ENCODE peak calls at places on chromosomes 4 and X, in five cellular contexts. One of them, this sample, is unnamed.

GRCh38 chr4:93178279-93178678 is 650.3 kb upstream of the ATOH1 start:
- DNase-seq in iris pigment epithelial cell: peak
- DNase-seq in HepG2: no peak
- DNase-seq in AG08395: no peak
- DNase-seq in neuronal stem cell: no peak
- DNase-seq in this sample: no peak

GRCh38 chr4:133694416-133694815 is 507.2 kb downstream of the PABPC4L start:
- DNase-seq in iris pigment epithelial cell: peak
- DNase-seq in neuronal stem cell: no peak
- DNase-seq in HepG2: no peak
- DNase-seq in AG08395: no peak
- DNase-seq in this sample: no peak

GRCh38 chrX:134625315-134625718 is 33.0 kb downstream of the PLAC1 start:
- DNase-seq in AG08395: peak
- DNase-seq in iris pigment epithelial cell: no peak
- DNase-seq in HepG2: no peak
- DNase-seq in neuronal stem cell: no peak
- DNase-seq in this sample: peak

GRCh38 chr4:25320374-25321172 is 8.0 kb downstream of the ZCCHC4 start:
- DNase-seq in iris pigment epithelial cell: peak
- DNase-seq in AG08395: peak
- DNase-seq in HepG2: no peak
- DNase-seq in neuronal stem cell: no peak
- DNase-seq in this sample: no peak

GRCh38 chr4:32847466-32847865 is 2127.3 kb downstream of the PCDH7 start:
- DNase-seq in AG08395: no peak
- DNase-seq in neuronal stem cell: peak
- DNase-seq in HepG2: no peak
- DNase-seq in iris pigment epithelial cell: peak
- DNase-seq in this sample: no peak

GRCh38 chrX:153765138-153766079 is 1.4 kb downstream of the PLXNB3 start:
- DNase-seq in HepG2: peak
- DNase-seq in iris pigment epithelial cell: no peak
- DNase-seq in neuronal stem cell: no peak
- DNase-seq in AG08395: no peak
- DNase-seq in this sample: peak

GRCh38 chr4:170610464-170610863 is 520.7 kb upstream of the AADAT start:
- DNase-seq in iris pigment epithelial cell: no peak
- DNase-seq in HepG2: no peak
- DNase-seq in AG08395: no peak
- DNase-seq in neuronal stem cell: no peak
- DNase-seq in this sample: no peak

GRCh38 chr4:79578613-79579012 is 170.6 kb upstream of the GK2 start:
- DNase-seq in iris pigment epithelial cell: no peak
- DNase-seq in HepG2: no peak
- DNase-seq in AG08395: no peak
- DNase-seq in neuronal stem cell: no peak
- DNase-seq in this sample: no peak

GRCh38 chr4:38710053-38710452 is 46.1 kb downstream of the KLF3 start:
- DNase-seq in neuronal stem cell: no peak
- DNase-seq in HepG2: no peak
- DNase-seq in AG08395: no peak
- DNase-seq in iris pigment epithelial cell: no peak
- DNase-seq in this sample: no peak

GRCh38 chr4:186765138-186765537 is 41.5 kb upstream of the FAT1 start:
- DNase-seq in neuronal stem cell: no peak
- DNase-seq in AG08395: peak
- DNase-seq in iris pigment epithelial cell: peak
- DNase-seq in HepG2: peak
- DNase-seq in this sample: peak

GRCh38 chr4:5199142-5199541 is 147.9 kb downstream of the STK32B start:
- DNase-seq in iris pigment epithelial cell: no peak
- DNase-seq in neuronal stem cell: no peak
- DNase-seq in AG08395: no peak
- DNase-seq in HepG2: no peak
- DNase-seq in this sample: no peak

GRCh38 chr4:38210396-38211114 is 250.4 kb downstream of the PTTG2 start:
- DNase-seq in neuronal stem cell: no peak
- DNase-seq in iris pigment epithelial cell: peak
- DNase-seq in HepG2: no peak
- DNase-seq in AG08395: peak
- DNase-seq in this sample: peak

GRCh38 chr4:42488554-42488953 is 91.3 kb downstream of the SHISA3 start:
- DNase-seq in HepG2: no peak
- DNase-seq in AG08395: no peak
- DNase-seq in neuronal stem cell: no peak
- DNase-seq in iris pigment epithelial cell: no peak
- DNase-seq in this sample: no peak

GRCh38 chrX:129650183-129650689 is 4.5 kb downstream of the APLN start:
- DNase-seq in HepG2: no peak
- DNase-seq in neuronal stem cell: no peak
- DNase-seq in iris pigment epithelial cell: no peak
- DNase-seq in AG08395: no peak
- DNase-seq in this sample: no peak

GRCh38 chr4:88010921-88011320 is 3.5 kb downstream of the PKD2 start:
- DNase-seq in HepG2: no peak
- DNase-seq in iris pigment epithelial cell: peak
- DNase-seq in AG08395: no peak
- DNase-seq in neuronal stem cell: no peak
- DNase-seq in this sample: peak

GRCh38 chr4:148166132-148166531 is 276.1 kb downstream of the NR3C2 start:
- DNase-seq in neuronal stem cell: no peak
- DNase-seq in AG08395: peak
- DNase-seq in HepG2: no peak
- DNase-seq in iris pigment epithelial cell: peak
- DNase-seq in this sample: no peak

GRCh38 chr4:1755297-1755696 is 34.0 kb downstream of the TACC3 start:
- DNase-seq in HepG2: no peak
- DNase-seq in iris pigment epithelial cell: no peak
- DNase-seq in AG08395: no peak
- DNase-seq in neuronal stem cell: no peak
- DNase-seq in this sample: no peak

GRCh38 chrX:11319689-11320302 is 26.6 kb downstream of the AMELX start:
- DNase-seq in neuronal stem cell: no peak
- DNase-seq in AG08395: no peak
- DNase-seq in HepG2: no peak
- DNase-seq in iris pigment epithelial cell: peak
- DNase-seq in this sample: no peak

GRCh38 chr4:53861856-53862610 is 202.4 kb downstream of the CHIC2 start:
- DNase-seq in iris pigment epithelial cell: peak
- DNase-seq in neuronal stem cell: no peak
- DNase-seq in AG08395: peak
- DNase-seq in HepG2: no peak
- DNase-seq in this sample: peak

GRCh38 chr4:930827-931193 is 1.3 kb downstream of the GAK start:
- DNase-seq in iris pigment epithelial cell: no peak
- DNase-seq in AG08395: no peak
- DNase-seq in neuronal stem cell: no peak
- DNase-seq in HepG2: no peak
- DNase-seq in this sample: no peak

GRCh38 chr4:69642961-69643360 is 3.5 kb upstream of the UGT2A2 start:
- DNase-seq in HepG2: no peak
- DNase-seq in AG08395: no peak
- DNase-seq in neuronal stem cell: no peak
- DNase-seq in iris pigment epithelial cell: no peak
- DNase-seq in this sample: no peak